ENCODE peak calls at places on chromosomes 13 and 19, in eight cellular contexts. I is Caco-2, A is GM04503, P is astrocyte of the spinal cord, D is pancreas, S is NCI-H1930, M is choroid plexus epithelial cell, W is M059J. G is an unnamed sample.
A peak's percentile ranks its signal among the peaks of the same experiment; 100 is the strongest.

GRCh38 chr13:101751488-101751887 is 299.0 kb downstream of the ITGBL1 start:
- DNase-seq in I (no peak), A (no peak), P (peak; percentile 70), D (no peak), S (no peak), M (peak; percentile 99), W (peak; percentile 84), G (no peak)

GRCh38 chr19:41939861-41940442 is 11.7 kb upstream of the ERFL start:
- DNase-seq in I (peak; percentile 57), A (no peak), P (no peak), D (peak; percentile 64), S (no peak), M (no peak), W (no peak), G (no peak)

GRCh38 chr19:48364564-48365363 is 597 bp downstream of the SYNGR4 start:
- DNase-seq in I (no peak), A (no peak), P (no peak), D (no peak), S (no peak), M (no peak), W (no peak), G (no peak)

GRCh38 chr13:33228645-33229445 is 56.7 kb downstream of the STARD13 start:
- DNase-seq in I (no peak), A (no peak), P (peak; percentile 85), D (no peak), S (peak; percentile 12), M (peak; percentile 72), W (peak; percentile 64), G (peak; percentile 26)

GRCh38 chr13:33728271-33729037 is 89.5 kb upstream of the RFC3 start:
- DNase-seq in I (no peak), A (no peak), P (no peak), D (no peak), S (no peak), M (peak; percentile 8), W (no peak), G (no peak)

GRCh38 chr19:52453324-52454094 is at the start of gene ZNF578:
- DNase-seq in I (no peak), A (peak; percentile 52), P (peak; percentile 89), D (peak; percentile 79), S (peak; percentile 94), M (peak; percentile 91), W (peak; percentile 80), G (no peak)

GRCh38 chr13:66501187-66501586 is 728.9 kb downstream of the PCDH9 start:
- DNase-seq in I (no peak), A (no peak), P (peak; percentile 55), D (no peak), S (no peak), M (peak; percentile 87), W (no peak), G (no peak)

GRCh38 chr19:33860691-33861090 is 64.0 kb downstream of the KCTD15 start:
- DNase-seq in I (no peak), A (no peak), P (no peak), D (no peak), S (no peak), M (no peak), W (no peak), G (no peak)

GRCh38 chr13:39531646-39532045 is 71.3 kb downstream of the LHFPL6 start:
- DNase-seq in I (no peak), A (no peak), P (no peak), D (no peak), S (no peak), M (peak; percentile 79), W (peak; percentile 24), G (no peak)

GRCh38 chr13:68019901-68020300 is 789.8 kb upstream of the PCDH9 start:
- DNase-seq in I (no peak), A (no peak), P (no peak), D (no peak), S (no peak), M (no peak), W (no peak), G (no peak)

GRCh38 chr13:110351636-110352420 is 44.7 kb downstream of the COL4A2 start:
- DNase-seq in I (no peak), A (no peak), P (no peak), D (no peak), S (no peak), M (no peak), W (peak; percentile 30), G (no peak)

GRCh38 chr13:21826214-21827015 is 155.5 kb downstream of the FGF9 start:
- DNase-seq in I (no peak), A (no peak), P (no peak), D (no peak), S (no peak), M (no peak), W (no peak), G (no peak)

GRCh38 chr19:48145596-48146254 is 24.4 kb downstream of the LIG1 start:
- DNase-seq in I (no peak), A (no peak), P (no peak), D (no peak), S (no peak), M (no peak), W (peak; percentile 23), G (no peak)

GRCh38 chr19:54281008-54281728 is at the start of gene LILRB2:
- DNase-seq in I (no peak), A (no peak), P (no peak), D (no peak), S (no peak), M (no peak), W (no peak), G (no peak)

GRCh38 chr19:47099576-47100050 is 14.0 kb downstream of the ZC3H4 start:
- DNase-seq in I (no peak), A (no peak), P (no peak), D (no peak), S (no peak), M (no peak), W (no peak), G (no peak)

GRCh38 chr13:65959305-65959704 is 1270.8 kb downstream of the PCDH9 start:
- DNase-seq in I (no peak), A (no peak), P (no peak), D (no peak), S (no peak), M (no peak), W (peak; percentile 24), G (no peak)

GRCh38 chr19:23956051-23956450 is 41.4 kb downstream of the ZNF726 start:
- DNase-seq in I (no peak), A (no peak), P (no peak), D (no peak), S (no peak), M (no peak), W (peak; percentile 77), G (no peak)

GRCh38 chr19:1267441-1268391 is 1.4 kb upstream of the CIRBP start:
- DNase-seq in I (no peak), A (no peak), P (peak; percentile 40), D (no peak), S (no peak), M (peak; percentile 31), W (no peak), G (no peak)

GRCh38 chr19:32800757-32801156 is 68.8 kb downstream of the SLC7A9 start:
- DNase-seq in I (no peak), A (no peak), P (no peak), D (no peak), S (no peak), M (no peak), W (no peak), G (no peak)

GRCh38 chr19:42465827-42466280 is 23.1 kb upstream of the CXCL17 start:
- DNase-seq in I (no peak), A (no peak), P (no peak), D (no peak), S (no peak), M (no peak), W (no peak), G (no peak)